ENCODE peak calls at places on chromosomes 4 and X, in eight cellular contexts. Y, S, G, U, C, Z, K and J are unnamed samples.

GRCh38 chrX:141989134-141989533 is 85.4 kb downstream of the MAGEC1 start:
- DNase-seq in Z (no peak), K (no peak), S (no peak), C (no peak), G (no peak), Y (no peak), U (no peak), J (no peak)

GRCh38 chrX:14529288-14529989 is at the start of gene GLRA2:
- DNase-seq in G (no peak), Y (peak), C (no peak), K (peak), S (no peak), U (no peak), Z (peak), J (no peak)

GRCh38 chrX:12423346-12423745 is 285.1 kb downstream of the FRMPD4 start:
- DNase-seq in C (no peak), U (no peak), S (no peak), K (no peak), Z (no peak), G (no peak), Y (no peak), J (no peak)

GRCh38 chrX:136954930-136955329 is 74.4 kb upstream of the RBMX start:
- DNase-seq in S (no peak), G (no peak), K (no peak), U (no peak), C (no peak), Z (peak), Y (no peak), J (no peak)

GRCh38 chr4:74042681-74043080 is 4.2 kb upstream of the CXCL3 start:
- DNase-seq in C (no peak), Z (no peak), Y (no peak), G (no peak), U (peak), K (no peak), S (no peak), J (peak)

GRCh38 chr4:87961993-87962791 is 13.3 kb upstream of the SPP1 start:
- DNase-seq in Y (no peak), S (no peak), Z (no peak), G (no peak), U (no peak), C (no peak), K (no peak), J (no peak)

GRCh38 chrX:10174051-10174450 is 17.3 kb downstream of the CLCN4 start:
- DNase-seq in S (no peak), G (no peak), U (no peak), Z (no peak), C (no peak), Y (no peak), K (no peak), J (no peak)

GRCh38 chr4:181745933-181746627 is 497.1 kb upstream of the TENM3 start:
- DNase-seq in Y (no peak), S (no peak), C (no peak), K (no peak), U (no peak), Z (no peak), G (no peak), J (no peak)

GRCh38 chrX:114611018-114611619 is 27.2 kb downstream of the HTR2C start:
- DNase-seq in S (no peak), Z (peak), K (no peak), Y (peak), U (peak), G (no peak), C (peak), J (peak)

GRCh38 chr4:4693258-4693657 is 151.4 kb upstream of the STX18 start:
- DNase-seq in Y (no peak), Z (peak), U (no peak), C (no peak), K (no peak), S (no peak), G (no peak), J (no peak)

GRCh38 chr4:61245321-61245720 is 45.2 kb downstream of the ADGRL3 start:
- DNase-seq in K (no peak), G (no peak), S (no peak), C (no peak), U (no peak), Z (no peak), Y (no peak), J (no peak)

GRCh38 chrX:20639115-20639514 is 372.4 kb upstream of the RPS6KA3 start:
- DNase-seq in Y (no peak), C (no peak), G (no peak), Z (no peak), S (no peak), K (no peak), U (no peak), J (no peak)

GRCh38 chr4:159137176-159137575 is 34.3 kb downstream of the RAPGEF2 start:
- DNase-seq in C (no peak), Z (peak), Y (no peak), G (no peak), S (no peak), U (peak), K (no peak), J (no peak)

GRCh38 chr4:98448923-98449322 is 187.7 kb downstream of the RAP1GDS1 start:
- DNase-seq in G (no peak), K (no peak), S (no peak), U (no peak), C (peak), Z (peak), Y (peak), J (no peak)

GRCh38 chr4:107824367-107825071 is at the start of gene SGMS2:
- DNase-seq in S (no peak), Z (peak), K (peak), G (peak), U (peak), C (peak), Y (peak), J (peak)

GRCh38 chr4:82918091-82918490 is 17.6 kb downstream of the THAP9 start:
- DNase-seq in G (no peak), K (no peak), U (no peak), Y (no peak), C (no peak), Z (no peak), S (no peak), J (no peak)

GRCh38 chr4:108168213-108168671 is 490 bp downstream of the LEF1 start:
- DNase-seq in S (peak), G (no peak), Y (no peak), K (no peak), U (no peak), C (peak), Z (no peak), J (no peak)

GRCh38 chr4:71229477-71230257 is 109.2 kb upstream of the SLC4A4 start:
- DNase-seq in C (no peak), Z (peak), K (peak), S (no peak), Y (peak), G (no peak), U (peak), J (peak)

GRCh38 chr4:146132445-146132844 is 43.1 kb upstream of the LSM6 start:
- DNase-seq in U (no peak), C (no peak), S (no peak), K (no peak), G (no peak), Y (no peak), Z (no peak), J (no peak)

GRCh38 chrX:19514791-19515614 is at the start of gene MAP3K15:
- DNase-seq in G (no peak), K (peak), U (peak), C (peak), S (no peak), Y (peak), Z (peak), J (peak)

GRCh38 chr4:6137027-6137746 is 63.2 kb downstream of the JAKMIP1 start:
- DNase-seq in C (no peak), Z (no peak), S (no peak), G (no peak), U (no peak), Y (no peak), K (no peak), J (no peak)

GRCh38 chr4:6106156-6106555 is 87.9 kb upstream of the C4orf50 start:
- DNase-seq in K (no peak), G (no peak), Y (no peak), U (no peak), S (no peak), Z (no peak), C (no peak), J (peak)

GRCh38 chr4:39514888-39515401 is 12.3 kb downstream of the UGDH start:
- DNase-seq in S (no peak), Z (no peak), Y (no peak), U (peak), G (no peak), K (no peak), C (no peak), J (peak)

GRCh38 chrX:38192007-38192625 is 28.6 kb downstream of the SRPX start:
- DNase-seq in S (no peak), Z (peak), G (no peak), C (no peak), K (peak), Y (peak), U (peak), J (peak)

GRCh38 chr4:42588909-42589308 is 68.0 kb downstream of the ATP8A1 start:
- DNase-seq in Y (no peak), S (no peak), K (no peak), G (no peak), Z (no peak), U (no peak), C (no peak), J (no peak)

GRCh38 chr4:145179201-145179860 is 1.1 kb downstream of the OTUD4 start:
- DNase-seq in S (peak), Z (peak), U (peak), K (peak), Y (peak), C (peak), G (peak), J (peak)

GRCh38 chr4:139625487-139625886 is 40.1 kb upstream of the MGST2 start:
- DNase-seq in C (no peak), U (no peak), Y (no peak), K (no peak), Z (no peak), S (no peak), G (no peak), J (peak)

GRCh38 chr4:127732623-127733199 is 2.5 kb downstream of the SLC25A31 start:
- DNase-seq in Z (peak), U (no peak), C (no peak), K (no peak), S (no peak), G (no peak), Y (no peak), J (no peak)

GRCh38 chrX:14032383-14032782 is 2.7 kb upstream of the GEMIN8 start:
- DNase-seq in G (no peak), S (no peak), Z (peak), U (peak), K (no peak), Y (peak), C (peak), J (peak)

GRCh38 chr4:3531306-3531886 is 826 bp downstream of the LRPAP1 start:
- DNase-seq in S (no peak), C (no peak), Y (no peak), U (no peak), Z (no peak), K (no peak), G (no peak), J (no peak)

GRCh38 chr4:147117400-147117799 is 171.7 kb upstream of the TTC29 start:
- DNase-seq in Z (no peak), G (no peak), K (no peak), U (peak), C (no peak), Y (no peak), S (no peak), J (no peak)

GRCh38 chr4:78558421-78558820 is 6.9 kb downstream of the ANXA3 start:
- DNase-seq in Y (no peak), S (no peak), C (no peak), U (no peak), G (no peak), K (no peak), Z (no peak), J (no peak)

GRCh38 chr4:2361366-2362285 is 56.8 kb downstream of the ZFYVE28 start:
- DNase-seq in Z (no peak), U (no peak), Y (no peak), G (no peak), K (peak), C (no peak), S (no peak), J (no peak)

GRCh38 chr4:88759039-88759631 is 61.5 kb upstream of the NAP1L5 start:
- DNase-seq in S (no peak), Y (no peak), G (no peak), C (no peak), Z (no peak), K (peak), U (no peak), J (no peak)